ENCODE peak calls at places on chromosomes 12 and 14, in six cellular contexts. Y, B, C, M, D and R are unnamed samples.

GRCh38 chr12:101925352-101925751 is 48.0 kb downstream of the DRAM1 start:
- DNase-seq in Y (peak; percentile 100), B (no peak), C (peak; percentile 97), M (no peak), D (peak; percentile 60), R (no peak)

GRCh38 chr14:71235865-71236264 is 328.6 kb downstream of the PCNX1 start:
- DNase-seq in Y (no peak), B (peak; percentile 87), C (peak; percentile 93), M (no peak), D (no peak), R (no peak)

GRCh38 chr14:65704850-65705249 is 292.3 kb downstream of the FUT8 start:
- DNase-seq in Y (peak; percentile 47), B (no peak), C (no peak), M (no peak), D (no peak), R (no peak)

GRCh38 chr14:33432407-33433023 is 493.8 kb downstream of the NPAS3 start:
- DNase-seq in Y (peak; percentile 79), B (peak; percentile 8), C (peak; percentile 14), M (no peak), D (peak; percentile 30), R (no peak)

GRCh38 chr14:83478741-83479140 is 1945.1 kb upstream of the SEL1L start:
- DNase-seq in Y (peak; percentile 81), B (no peak), C (no peak), M (no peak), D (no peak), R (no peak)

GRCh38 chr12:54074308-54074707 is 20.7 kb downstream of the HOXC4 start:
- DNase-seq in Y (no peak), B (no peak), C (no peak), M (no peak), D (no peak), R (no peak)

GRCh38 chr12:58067610-58068387 is 126.4 kb downstream of the ATP23 start:
- DNase-seq in Y (peak; percentile 84), B (no peak), C (peak; percentile 45), M (no peak), D (no peak), R (no peak)

GRCh38 chr14:45785240-45785639 is 532.2 kb upstream of the MIS18BP1 start:
- DNase-seq in Y (no peak), B (no peak), C (no peak), M (no peak), D (peak; percentile 39), R (no peak)

GRCh38 chr14:79404874-79405273 is 806.4 kb downstream of the DIO2 start:
- DNase-seq in Y (peak; percentile 47), B (no peak), C (no peak), M (no peak), D (peak; percentile 10), R (no peak)

GRCh38 chr12:120144215-120144614 is 27.7 kb upstream of the RAB35 start:
- DNase-seq in Y (no peak), B (no peak), C (no peak), M (no peak), D (no peak), R (no peak)

GRCh38 chr12:130715996-130716917 is at the start of gene RIMBP2:
- DNase-seq in Y (peak; percentile 45), B (peak; percentile 82), C (no peak), M (no peak), D (peak; percentile 84), R (peak; percentile 77)

GRCh38 chr12:72274926-72275325 is 2.8 kb downstream of the TRHDE start:
- DNase-seq in Y (peak; percentile 83), B (no peak), C (peak; percentile 73), M (no peak), D (peak; percentile 47), R (no peak)

GRCh38 chr14:37598085-37598972 is 2.9 kb downstream of the TTC6 start:
- DNase-seq in Y (no peak), B (peak; percentile 47), C (no peak), M (no peak), D (peak; percentile 59), R (peak; percentile 35)

GRCh38 chr12:117857632-117858274 is 111.0 kb downstream of the KSR2 start:
- DNase-seq in Y (peak; percentile 61), B (peak; percentile 67), C (no peak), M (peak; percentile 23), D (peak; percentile 60), R (peak; percentile 64)

GRCh38 chr12:64700532-64700931 is 58.7 kb downstream of the GNS start:
- DNase-seq in Y (no peak), B (no peak), C (no peak), M (no peak), D (no peak), R (no peak)

GRCh38 chr14:68513137-68513536 is 279.7 kb downstream of the ZFP36L1 start:
- DNase-seq in Y (no peak), B (no peak), C (no peak), M (no peak), D (no peak), R (no peak)

GRCh38 chr14:53180272-53181221 is 27.4 kb upstream of the DDHD1 start:
- DNase-seq in Y (peak; percentile 64), B (peak; percentile 91), C (no peak), M (no peak), D (peak; percentile 36), R (peak; percentile 12)

GRCh38 chr14:106377432-106377831 is 851.0 kb downstream of the TMEM121 start:
- DNase-seq in Y (no peak), B (no peak), C (no peak), M (no peak), D (no peak), R (no peak)

GRCh38 chr14:106378191-106378590 is 851.8 kb downstream of the TMEM121 start:
- DNase-seq in Y (no peak), B (no peak), C (no peak), M (no peak), D (no peak), R (no peak)

DNA sequence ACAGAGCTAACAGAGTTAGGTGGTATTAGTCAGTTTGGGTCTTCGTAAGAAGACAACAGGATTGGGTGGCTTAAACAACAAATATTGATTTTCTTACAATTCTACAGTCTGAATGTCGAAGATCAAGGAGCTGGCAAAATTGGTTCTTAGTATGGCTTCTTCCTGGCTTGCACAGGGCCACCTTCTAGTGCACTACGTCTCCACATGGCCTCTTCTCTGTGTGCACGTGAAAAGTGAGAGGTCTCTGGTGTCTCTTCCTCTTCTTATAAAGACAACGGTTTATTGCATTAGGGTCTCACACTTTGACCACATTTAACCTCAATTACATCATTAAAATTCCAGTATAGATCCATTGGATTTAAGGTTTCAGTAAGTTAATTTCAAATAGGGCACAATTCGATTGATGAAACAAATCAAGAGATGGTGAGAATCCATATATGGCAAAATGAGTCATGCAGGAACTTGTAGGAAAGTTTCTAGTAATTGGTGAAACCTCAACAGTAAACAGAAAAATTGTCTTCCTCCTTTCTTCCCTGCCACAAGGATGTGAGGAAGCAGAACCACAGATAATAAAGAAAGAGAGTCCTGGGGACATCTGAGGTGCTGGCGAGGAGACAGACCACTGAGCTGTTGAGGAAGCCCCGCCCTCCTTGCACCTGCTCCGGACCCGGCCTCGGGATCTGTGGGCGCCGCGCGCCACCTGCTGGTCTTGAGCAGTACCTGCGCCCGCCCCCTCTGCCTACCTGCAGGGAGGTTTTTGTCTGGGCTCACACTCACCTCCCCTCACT is 846.7 kb downstream of the TMEM121 start:
- DNase-seq in Y (no peak), B (no peak), C (no peak), M (no peak), D (no peak), R (no peak)
- TF ChIP-seq CTCF in Y (peak; percentile 4), B (peak; percentile 24), C (no peak), M (no peak), D (no peak), R (no peak)

DNA sequence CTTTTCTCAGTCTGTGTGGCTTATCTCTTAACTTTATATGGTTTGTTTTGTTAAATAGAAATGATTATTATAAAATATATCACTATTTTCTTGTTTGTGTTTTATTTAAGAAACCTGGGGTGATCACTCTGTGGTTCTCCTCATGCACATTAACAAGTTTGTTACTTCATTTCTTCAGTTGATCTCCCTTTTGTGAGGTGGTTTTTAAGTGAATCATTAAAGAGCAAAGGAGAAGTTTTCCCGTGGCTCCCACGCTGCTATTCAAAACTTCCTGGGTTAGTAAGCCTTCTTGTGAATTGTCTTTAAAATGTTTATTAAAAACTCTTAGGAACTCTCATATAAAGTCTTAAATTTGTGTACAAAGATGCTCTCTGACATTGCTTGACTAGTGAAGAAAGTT is 11.8 kb downstream of the ADIPOR2 start:
- DNase-seq in Y (no peak), B (no peak), C (no peak), M (no peak), D (no peak), R (no peak)
- TF ChIP-seq CTCF in Y (no peak), B (no peak), C (no peak), M (no peak), D (no peak), R (no peak)

GRCh38 chr14:59582161-59582560 is 5.5 kb upstream of the CCDC175 start:
- DNase-seq in Y (no peak), B (no peak), C (no peak), M (no peak), D (no peak), R (no peak)

DNA sequence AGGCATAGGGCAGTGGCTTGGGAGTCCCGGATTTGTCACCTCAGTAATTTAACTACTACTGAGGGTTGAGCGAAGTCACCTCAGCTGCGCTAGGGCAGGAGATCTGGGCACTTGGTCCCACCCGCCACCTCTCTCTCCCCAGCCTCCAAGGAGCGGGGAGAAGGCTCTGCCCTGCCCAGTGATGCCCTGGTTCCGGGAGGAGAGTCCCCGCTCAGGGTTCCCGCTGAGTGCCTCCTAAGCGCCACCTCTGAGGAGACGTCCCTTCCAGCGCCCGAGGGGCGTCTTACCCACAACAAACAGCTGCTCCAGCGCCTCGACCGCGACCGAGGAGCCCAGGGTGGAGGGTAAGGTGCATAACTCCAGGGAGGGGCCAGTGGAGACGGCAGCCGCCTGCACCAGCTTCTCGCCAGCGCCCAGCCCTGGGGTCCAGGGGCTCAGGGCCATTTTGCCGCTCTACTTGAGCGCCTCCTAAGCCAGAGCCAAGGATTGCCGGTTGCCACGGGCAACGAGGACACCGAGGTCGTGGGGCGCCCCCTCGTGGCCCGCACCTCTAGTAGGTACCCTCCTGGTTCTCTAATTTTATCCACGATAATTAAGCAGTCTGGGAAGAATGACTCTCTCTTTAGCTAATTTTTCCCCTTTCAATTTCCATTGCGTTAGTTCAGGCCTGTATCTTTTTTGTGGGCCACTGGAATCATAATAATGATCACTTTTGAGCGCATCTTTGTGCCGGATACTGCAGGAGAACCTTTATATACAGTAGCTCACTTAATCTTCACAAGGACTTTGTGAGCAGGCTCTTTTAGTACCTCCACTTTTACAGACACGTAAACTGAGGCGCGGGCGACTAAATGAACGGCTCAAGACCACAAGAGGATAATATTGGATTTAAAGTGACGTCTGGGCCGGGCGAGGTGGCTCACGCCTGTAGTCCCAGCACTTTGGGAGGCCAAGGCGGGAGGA is at the start of gene CCDC175:
- DNase-seq in Y (peak; percentile 88), B (peak; percentile 99), C (peak; percentile 29), M (peak; percentile 87), D (peak; percentile 96), R (peak; percentile 97)
- TF ChIP-seq CTCF in Y (peak; percentile 88), B (peak; percentile 98), C (peak; percentile 72), M (peak; percentile 99), D (peak; percentile 80), R (peak; percentile 94)

DNA sequence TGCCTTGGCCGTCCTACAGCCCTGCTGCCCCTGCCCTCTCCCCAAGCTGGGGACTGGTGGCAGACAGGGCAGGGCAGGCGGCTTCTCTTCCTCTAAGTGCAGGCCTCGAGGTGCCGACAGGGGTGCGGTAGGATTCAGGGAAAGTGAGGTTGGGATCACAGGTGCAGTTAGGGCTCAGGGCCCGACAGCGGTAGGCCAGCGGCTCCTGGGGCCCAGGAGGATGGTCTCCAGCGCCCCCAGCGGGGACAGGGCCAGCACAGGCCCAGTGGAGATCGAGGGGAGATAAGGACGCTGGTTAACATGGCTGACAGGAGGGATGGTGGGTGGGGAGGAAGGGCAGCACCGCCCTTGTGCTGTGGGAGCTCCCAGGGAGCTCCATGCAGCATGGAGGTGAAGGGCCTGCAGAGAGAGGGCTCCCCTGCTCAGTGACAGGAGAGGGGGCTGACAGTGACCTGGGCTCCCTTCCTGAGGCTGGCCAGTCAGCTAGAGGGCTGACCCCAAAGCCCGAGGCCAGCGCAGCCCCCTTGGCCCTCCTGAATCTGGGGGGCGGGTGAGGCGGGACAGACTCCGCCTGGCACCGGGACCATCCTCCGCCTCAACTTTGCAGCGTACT is 860 bp upstream of the CRIP1 start:
- DNase-seq in Y (no peak), B (peak; percentile 81), C (no peak), M (no peak), D (peak; percentile 61), R (peak; percentile 76)
- TF ChIP-seq CTCF in Y (peak; percentile 44), B (peak; percentile 73), C (no peak), M (peak; percentile 68), D (peak; percentile 40), R (peak; percentile 62)